ENCODE peak calls at places on chromosome 17, in five cellular contexts. A, G, V, B and W are unnamed samples.
A peak's percentile ranks its signal among the peaks of the same experiment; 100 is the strongest.

GRCh38 chr17:63035695-63036094 is 69.7 kb downstream of the TANC2 start:
- DNase-seq in B (no peak), V (no peak), G (peak; percentile 32), A (no peak), W (peak; percentile 45)

GRCh38 chr17:225551-225950 is 44.1 kb upstream of the DOC2B start:
- DNase-seq in V (no peak), A (no peak), B (no peak), G (no peak), W (no peak)

GRCh38 chr17:62653831-62654829 is 26.7 kb downstream of the MRC2 start:
- DNase-seq in B (no peak), V (peak; percentile 82), A (no peak), G (peak; percentile 89), W (peak; percentile 48)

GRCh38 chr17:43940630-43941029 is 1.6 kb downstream of the PPY start:
- DNase-seq in A (no peak), B (peak; percentile 84), G (no peak), V (peak; percentile 16), W (peak; percentile 28)

GRCh38 chr17:40556884-40557414 is 8.3 kb downstream of the CCR7 start:
- DNase-seq in A (no peak), G (peak; percentile 40), V (no peak), B (no peak), W (no peak)

GRCh38 chr17:752620-753219 is 656 bp upstream of the GEMIN4 start:
- DNase-seq in B (peak; percentile 69), V (peak; percentile 73), A (peak; percentile 61), G (peak; percentile 72), W (peak; percentile 48)

GRCh38 chr17:73307130-73307529 is 4.7 kb downstream of the CDC42EP4 start:
- DNase-seq in A (no peak), B (no peak), G (no peak), V (no peak), W (no peak)

GRCh38 chr17:42979511-42980273 is at the start of gene PTGES3L:
- DNase-seq in G (no peak), B (peak; percentile 84), A (peak; percentile 52), V (peak; percentile 27), W (peak; percentile 48)

GRCh38 chr17:72393553-72393952 is 272.7 kb downstream of the SOX9 start:
- DNase-seq in B (no peak), V (peak; percentile 62), G (peak; percentile 91), A (no peak), W (peak; percentile 83)

GRCh38 chr17:52648995-52649394 is 490.5 kb upstream of the CA10 start:
- DNase-seq in A (no peak), V (no peak), B (no peak), G (no peak), W (no peak)

GRCh38 chr17:29722411-29723198 is 99.9 kb upstream of the CORO6 start:
- DNase-seq in A (peak; percentile 94), G (peak; percentile 93), V (peak; percentile 92), B (no peak), W (peak; percentile 46)

GRCh38 chr17:17064322-17064721 is 22.1 kb downstream of the MPRIP start:
- DNase-seq in A (no peak), G (no peak), V (no peak), B (no peak), W (no peak)

GRCh38 chr17:17062356-17062755 is 20.1 kb downstream of the MPRIP start:
- DNase-seq in A (no peak), V (peak; percentile 44), B (no peak), G (peak; percentile 74), W (no peak)

GRCh38 chr17:17061516-17061915 is 19.3 kb downstream of the MPRIP start:
- DNase-seq in V (no peak), A (no peak), G (no peak), B (no peak), W (no peak)

GRCh38 chr17:17062866-17063265 is 20.6 kb downstream of the MPRIP start:
- DNase-seq in V (no peak), A (no peak), G (no peak), B (no peak), W (no peak)

GRCh38 chr17:17063546-17064122 is 21.4 kb downstream of the MPRIP start:
- DNase-seq in A (no peak), G (no peak), B (no peak), V (no peak), W (no peak)
- TF ChIP-seq CTCF in A (no peak), G (no peak), B (no peak), V (no peak), W (no peak)

GRCh38 chr17:5464717-5465507 is 3.9 kb downstream of the DHX33 start:
- DNase-seq in V (no peak), A (no peak), B (no peak), G (no peak), W (no peak)

GRCh38 chr17:5467416-5467815 is 1.4 kb downstream of the DHX33 start:
- DNase-seq in G (no peak), A (no peak), B (no peak), V (no peak), W (no peak)

GRCh38 chr17:5468075-5468473 is 708 bp downstream of the DHX33 start:
- DNase-seq in V (no peak), A (no peak), G (peak; percentile 0), B (peak; percentile 14), W (peak; percentile 1)

DNA sequence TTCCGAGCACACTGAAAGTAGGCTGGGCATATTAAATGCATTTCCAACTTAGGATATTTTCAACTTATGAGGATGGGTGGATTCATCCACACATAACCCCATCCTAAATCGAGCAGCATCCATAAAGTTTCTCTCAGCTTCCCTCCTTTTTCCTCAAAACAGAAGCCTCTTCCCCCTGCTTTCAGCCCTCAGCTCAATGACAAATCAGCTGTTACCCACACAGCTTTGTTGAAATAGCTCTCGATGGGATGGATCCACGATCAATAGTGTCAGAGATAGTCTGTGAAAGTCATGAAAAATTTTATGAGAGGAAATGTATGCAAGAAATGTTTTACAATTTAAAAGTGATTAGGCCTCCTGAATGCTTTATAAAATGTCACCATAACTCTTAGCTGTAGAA is 2.5 kb downstream of the DHX33 start:
- DNase-seq in B (no peak), G (no peak), V (no peak), A (no peak), W (no peak)
- H3K4me3 ChIP-seq in B (peak overlapping the region; percentile 88), G (no peak overlapping the region), V (peak overlapping the region; percentile 89), A (no peak overlapping the region), W (no peak overlapping the region)

DNA sequence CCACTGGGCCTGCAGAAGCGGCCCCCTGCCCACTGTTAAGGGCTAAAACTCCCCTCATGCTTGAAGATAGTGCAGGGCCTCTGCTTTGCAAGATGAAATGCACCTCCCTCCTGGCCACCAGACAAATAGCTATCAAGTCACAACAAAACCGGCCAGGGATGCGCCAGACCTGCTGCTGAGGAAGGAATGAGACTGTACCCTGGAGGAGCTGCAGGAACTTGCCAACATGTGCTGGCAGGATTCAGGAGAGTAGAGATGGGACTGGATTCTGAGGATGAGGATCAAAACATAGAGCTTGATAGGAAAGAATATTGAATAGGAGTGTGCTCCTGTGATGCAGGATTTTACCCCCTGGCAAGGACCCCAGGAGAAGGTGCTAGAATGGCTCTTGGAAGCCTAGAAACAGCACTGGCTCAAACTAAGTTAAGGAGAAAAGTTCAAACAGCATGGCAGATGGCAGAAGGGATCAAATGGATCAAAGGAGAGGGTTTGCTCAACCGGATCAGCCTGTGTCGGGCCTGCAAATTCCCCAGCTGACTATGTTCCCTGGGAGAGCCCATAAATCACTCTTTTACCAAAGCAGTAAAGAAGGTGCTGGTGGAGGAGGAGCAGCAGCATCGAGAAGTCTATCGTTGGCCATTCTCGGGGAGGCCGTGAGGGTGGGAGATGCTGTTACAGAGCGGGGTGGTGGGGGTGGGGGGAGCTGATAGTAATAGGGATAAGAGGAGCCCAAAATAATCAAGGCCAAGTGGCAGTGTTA is 27.2 kb upstream of the XYLT2 start:
- DNase-seq in V (no peak), G (no peak), B (no peak), A (no peak), W (no peak)
- TF ChIP-seq CTCF in V (no peak), G (no peak), B (no peak), A (no peak), W (no peak)

GRCh38 chr17:2050246-2050866 is 4.5 kb upstream of the HIC1 start:
- DNase-seq in B (peak; percentile 74), G (peak; percentile 64), V (no peak), A (peak; percentile 80), W (peak; percentile 70)
- H3K4me3 ChIP-seq in B (peak overlapping the region; percentile 50), G (peak overlapping the region; percentile 24), V (peak overlapping the region; percentile 63), A (peak overlapping the region; percentile 34), W (peak overlapping the region; percentile 35)